ENCODE peak calls at places on chromosomes 7 and 10, in ten cellular contexts. O is neural progenitor cell, R is SK-N-SH, X is endodermal cell, P is psoas muscle, V is tibial nerve, E is adrenal gland, B is aorta, D is IMR-90, M is PC-9. H is an unnamed sample.

GRCh38 chr7:85595639-85596268 is 408.9 kb upstream of the SEMA3D start:
- DNase-seq in O (no peak), R (no peak), X (no peak), P (no peak), V (no peak), E (no peak), B (no peak), D (peak; percentile 75), M (no peak), H (no peak)

GRCh38 chr10:52903397-52903938 is 130.9 kb upstream of the MBL2 start:
- DNase-seq in O (peak; percentile 30), R (no peak), X (peak; percentile 58), P (no peak), V (no peak), E (no peak), B (no peak), D (no peak), M (no peak), H (no peak)

GRCh38 chr7:80923211-80923612 is 4.4 kb upstream of the SEMA3C start:
- DNase-seq in O (no peak), R (no peak), X (no peak), P (no peak), V (no peak), E (no peak), B (no peak), D (no peak), M (no peak), H (no peak)

GRCh38 chr10:116324951-116325635 is 845 bp downstream of the CCDC172 start:
- DNase-seq in O (no peak), R (no peak), X (peak; percentile 66), P (no peak), V (no peak), E (no peak), B (no peak), D (no peak), M (no peak), H (peak; percentile 40)

GRCh38 chr7:2046581-2047271 is 186.0 kb downstream of the MAD1L1 start:
- DNase-seq in O (no peak), R (no peak), X (no peak), P (peak; percentile 5), V (no peak), E (no peak), B (peak; percentile 55), D (no peak), M (no peak), H (no peak)

GRCh38 chr7:3722396-3722846 is 421.4 kb downstream of the SDK1 start:
- DNase-seq in O (peak; percentile 85), R (peak; percentile 50), X (peak; percentile 93), P (no peak), V (no peak), E (no peak), B (no peak), D (peak; percentile 2), M (no peak), H (peak; percentile 78)

GRCh38 chr10:1538121-1538520 is 199.2 kb downstream of the ADARB2 start:
- DNase-seq in O (no peak), R (no peak), X (no peak), P (no peak), V (no peak), E (no peak), B (peak; percentile 54), D (no peak), M (no peak), H (no peak)

GRCh38 chr10:121662945-121663917 is 65.0 kb upstream of the FGFR2 start:
- DNase-seq in O (peak; percentile 68), R (peak; percentile 64), X (peak; percentile 92), P (no peak), V (no peak), E (peak; percentile 44), B (peak; percentile 77), D (no peak), M (no peak), H (peak; percentile 85)

GRCh38 chr10:119313024-119313423 is 105.7 kb downstream of the GRK5 start:
- DNase-seq in O (no peak), R (no peak), X (no peak), P (no peak), V (no peak), E (no peak), B (no peak), D (no peak), M (no peak), H (no peak)

GRCh38 chr10:20005638-20006037 is 189.4 kb downstream of the PLXDC2 start:
- DNase-seq in O (no peak), R (no peak), X (no peak), P (no peak), V (no peak), E (no peak), B (no peak), D (no peak), M (no peak), H (no peak)

GRCh38 chr7:1811850-1812692 is 142.0 kb downstream of the ELFN1 start:
- DNase-seq in O (peak; percentile 83), R (peak; percentile 90), X (peak; percentile 77), P (no peak), V (no peak), E (no peak), B (peak; percentile 25), D (no peak), M (no peak), H (peak; percentile 94)

GRCh38 chr10:79470096-79470495 is 24.7 kb upstream of the ZCCHC24 start:
- DNase-seq in O (no peak), R (no peak), X (no peak), P (no peak), V (no peak), E (no peak), B (no peak), D (no peak), M (no peak), H (no peak)

DNA sequence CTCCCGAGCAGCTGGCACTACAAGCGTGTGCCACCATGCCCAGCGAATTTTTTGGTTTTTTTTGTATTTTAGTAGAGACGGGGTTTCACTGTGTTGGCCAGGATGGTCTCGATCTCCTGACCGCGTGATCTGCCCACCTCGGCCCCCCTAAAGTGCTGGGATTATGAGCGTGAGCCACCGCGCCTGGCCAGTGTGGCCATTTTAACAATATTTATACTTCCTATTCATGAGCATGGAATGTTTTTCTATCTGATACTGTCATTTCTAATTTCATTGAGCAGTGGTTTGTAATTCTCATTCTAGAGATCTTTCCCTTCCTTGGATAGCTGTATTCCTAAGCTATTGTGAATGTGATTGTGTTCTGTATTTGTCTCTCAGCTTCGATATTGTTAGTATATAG is 96.2 kb downstream of the GLCCI1 start:
- DNase-seq in O (no peak), R (no peak), X (no peak), P (no peak), V (no peak), E (no peak), B (peak; percentile 76), D (peak; percentile 9), M (no peak), H (no peak)
- H3K4me3 ChIP-seq in O (no peak overlapping the region), R (no peak overlapping the region), X (no peak overlapping the region), P (no peak overlapping the region), V (no peak overlapping the region), E (no peak overlapping the region), B (no peak overlapping the region), D (no peak overlapping the region), M (no peak overlapping the region), H (no peak overlapping the region)

GRCh38 chr7:44762726-44763522 is 14.3 kb downstream of the ZMIZ2 start:
- DNase-seq in O (no peak), R (peak; percentile 39), X (peak; percentile 41), P (no peak), V (no peak), E (no peak), B (no peak), D (no peak), M (no peak), H (peak; percentile 50)

GRCh38 chr7:44764081-44764480 is 15.4 kb downstream of the ZMIZ2 start:
- DNase-seq in O (no peak), R (no peak), X (no peak), P (no peak), V (no peak), E (no peak), B (no peak), D (no peak), M (no peak), H (peak; percentile 19)

GRCh38 chr7:44761207-44762161 is 12.8 kb downstream of the ZMIZ2 start:
- DNase-seq in O (no peak), R (peak; percentile 95), X (peak; percentile 71), P (peak; percentile 59), V (peak; percentile 47), E (no peak), B (peak; percentile 80), D (no peak), M (no peak), H (peak; percentile 89)

GRCh38 chr7:44760034-44760580 is 11.5 kb downstream of the ZMIZ2 start:
- DNase-seq in O (no peak), R (no peak), X (peak; percentile 26), P (no peak), V (no peak), E (no peak), B (no peak), D (no peak), M (no peak), H (peak; percentile 42)

DNA sequence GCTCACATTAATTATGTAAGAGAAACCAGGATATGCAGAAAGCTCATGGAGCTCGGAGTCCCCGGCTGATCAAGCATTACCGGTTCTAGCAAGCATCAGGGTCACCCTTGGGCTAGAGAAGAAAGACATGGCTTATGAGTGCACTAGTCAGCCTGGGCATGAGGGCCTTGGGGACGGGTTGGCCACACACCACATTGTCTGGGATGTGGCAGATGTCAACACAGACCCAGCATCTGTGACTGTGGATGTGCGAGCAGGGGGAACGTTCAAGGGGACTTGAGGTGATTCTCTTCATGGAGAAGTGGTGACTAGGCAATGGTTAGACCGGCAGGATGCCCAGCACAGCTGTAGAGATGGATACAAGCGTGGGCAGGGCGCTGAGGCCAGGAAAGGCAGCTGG is 13.7 kb downstream of the ZMIZ2 start:
- DNase-seq in O (no peak), R (peak; percentile 50), X (no peak), P (no peak), V (no peak), E (no peak), B (no peak), D (no peak), M (no peak), H (peak; percentile 39)
- H3K36me3 ChIP-seq in O (no peaks in the 10 kb centered on the region), R (peaks cover 83% of the 10 kb centered on the region), X (peaks cover 43% of the 10 kb centered on the region), P (peaks cover 3% of the 10 kb centered on the region), V (peaks cover 36% of the 10 kb centered on the region), E (peaks cover 89% of the 10 kb centered on the region), B (peaks cover 5% of the 10 kb centered on the region), D (peaks cover 81% of the 10 kb centered on the region), M (peaks cover 24% of the 10 kb centered on the region), H (peaks cover 52% of the 10 kb centered on the region)

GRCh38 chr7:98630149-98630548 is 13.1 kb downstream of the NPTX2 start:
- DNase-seq in O (peak; percentile 55), R (no peak), X (peak; percentile 33), P (no peak), V (no peak), E (no peak), B (no peak), D (no peak), M (no peak), H (peak; percentile 44)
- H3K27me3 ChIP-seq in O (peaks cover 17% of the 10 kb centered on the region), R (no peaks in the 10 kb centered on the region), X (no peaks in the 10 kb centered on the region), P (peaks cover 10% of the 10 kb centered on the region), V (no peaks in the 10 kb centered on the region), E (no peaks in the 10 kb centered on the region), B (no peaks in the 10 kb centered on the region), D (no peaks in the 10 kb centered on the region), M (peaks cover 97% of the 10 kb centered on the region), H (peaks cover 1% of the 10 kb centered on the region)

DNA sequence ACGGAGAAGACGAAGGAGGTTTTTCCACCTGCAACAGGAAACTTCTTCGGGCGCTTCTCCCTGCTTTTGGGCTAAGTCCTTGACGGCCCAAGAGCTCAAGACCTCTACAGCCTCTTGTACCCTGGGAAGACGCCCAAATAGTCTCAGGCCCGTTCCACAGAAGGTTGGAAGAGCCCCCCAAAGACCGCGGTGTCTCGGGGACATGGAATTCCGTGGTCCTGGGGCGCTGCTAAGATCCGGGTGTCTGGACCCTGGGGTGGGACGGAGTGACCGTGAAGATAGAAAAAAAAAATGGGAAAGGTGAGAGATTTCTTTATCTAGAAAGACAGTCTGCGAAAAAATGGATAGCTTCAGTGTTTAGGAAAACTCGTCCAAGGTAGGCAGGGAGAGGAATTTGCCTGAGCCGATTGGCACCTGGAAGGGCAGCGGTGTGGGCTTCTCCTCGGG is 398 bp downstream of the GAD2 start:
- DNase-seq in O (no peak), R (peak; percentile 14), X (no peak), P (no peak), V (no peak), E (no peak), B (no peak), D (no peak), M (no peak), H (no peak)
- H3K4me3 ChIP-seq in O (peak overlapping the region; percentile 44), R (no peak overlapping the region), X (peak overlapping the region; percentile 77), P (no peak overlapping the region), V (peak overlapping the region; percentile 26), E (no peak overlapping the region), B (no peak overlapping the region), D (no peak overlapping the region), M (no peak overlapping the region), H (peak overlapping the region; percentile 51)

H was measured in H7.